ENCODE peak calls at places on chromosome 2, in eight cellular contexts. B is GM06990, P is globus pallidus, J is dermis microvascular lymphatic vessel endothelial cell, M is endothelial cell, O is mammary epithelial cell, N is progenitor cell of endocrine pancreas, C is RPMI7951. K is an unnamed sample.
A peak's percentile ranks its signal among the peaks of the same experiment; 100 is the strongest.

GRCh38 chr2:6556755-6557154 is 309.0 kb downstream of the CMPK2 start:
- DNase-seq in C (peak; percentile 64), B (no peak), O (no peak), N (no peak), M (no peak), P (no peak), J (no peak), K (peak; percentile 5)

GRCh38 chr2:132550285-132550684 is 119.7 kb downstream of the LYPD1 start:
- DNase-seq in O (no peak), C (peak; percentile 50), J (no peak), P (no peak), M (no peak), B (no peak), N (no peak), K (peak; percentile 14)

GRCh38 chr2:13009027-13009426 is 292.3 kb downstream of the TRIB2 start:
- DNase-seq in J (no peak), C (peak; percentile 51), N (no peak), P (no peak), B (no peak), M (no peak), O (peak; percentile 79), K (peak; percentile 6)

GRCh38 chr2:198763793-198764192 is 693.9 kb downstream of the SATB2 start:
- DNase-seq in P (no peak), O (no peak), B (peak; percentile 9), C (no peak), M (no peak), N (no peak), J (no peak), K (no peak)

GRCh38 chr2:54572636-54573531 is 116.8 kb downstream of the SPTBN1 start:
- DNase-seq in N (no peak), J (peak; percentile 94), M (no peak), P (no peak), B (no peak), O (peak; percentile 41), C (peak; percentile 74), K (peak; percentile 81)

GRCh38 chr2:239239607-239240479 is 161.0 kb downstream of the HDAC4 start:
- DNase-seq in C (no peak), O (no peak), J (no peak), N (no peak), B (no peak), P (no peak), M (peak; percentile 34), K (no peak)

GRCh38 chr2:2644040-2644439 is 313.0 kb upstream of the MYT1L start:
- DNase-seq in B (no peak), C (no peak), O (no peak), J (no peak), M (no peak), P (no peak), N (no peak), K (no peak)

GRCh38 chr2:96264656-96265348 is 995 bp downstream of the TMEM127 start:
- DNase-seq in B (peak; percentile 56), C (peak; percentile 40), P (no peak), M (peak; percentile 50), O (no peak), J (peak; percentile 74), N (peak; percentile 29), K (peak; percentile 27)

GRCh38 chr2:203330434-203330833 is 2.2 kb downstream of the ABI2 start:
- DNase-seq in O (peak; percentile 19), N (no peak), B (no peak), J (no peak), P (no peak), C (no peak), M (no peak), K (peak; percentile 16)

GRCh38 chr2:177578454-177578853 is 185.9 kb downstream of the AGPS start:
- DNase-seq in B (no peak), N (no peak), C (no peak), O (no peak), M (no peak), P (no peak), J (no peak), K (no peak)

GRCh38 chr2:151972176-151973012 is 126.5 kb downstream of the CACNB4 start:
- DNase-seq in N (no peak), B (no peak), P (no peak), C (no peak), M (no peak), J (no peak), O (no peak), K (no peak)

GRCh38 chr2:112869258-112869842 is 32.8 kb upstream of the IL1B start:
- DNase-seq in N (no peak), O (peak; percentile 99), M (no peak), J (peak; percentile 60), C (peak; percentile 99), B (no peak), P (no peak), K (peak; percentile 98)

GRCh38 chr2:241261628-241262027 is 53.8 kb downstream of the HDLBP start:
- DNase-seq in J (no peak), M (no peak), B (no peak), O (no peak), P (no peak), C (no peak), N (no peak), K (no peak)

GRCh38 chr2:85376291-85377065 is 21.9 kb downstream of the ELMOD3 start:
- DNase-seq in N (no peak), B (no peak), M (no peak), C (no peak), J (no peak), O (no peak), P (no peak), K (no peak)